ENCODE peak calls at places on chromosomes 7 and 10, in six cellular contexts. V, A, G, F, R and Q are unnamed samples.

GRCh38 chr7:75045881-75046280 is 27.7 kb downstream of the RCC1L start:
- DNase-seq in F (no peak), R (no peak), V (no peak), G (no peak), A (no peak), Q (no peak)

GRCh38 chr7:143381427-143382125 is 431 bp downstream of the ZYX start:
- DNase-seq in G (peak; percentile 60), A (peak; percentile 89), R (peak; percentile 69), F (no peak), V (peak; percentile 39), Q (peak; percentile 68)

GRCh38 chr7:69790915-69791473 is 192.7 kb downstream of the AUTS2 start:
- DNase-seq in G (no peak), F (no peak), A (no peak), R (no peak), V (no peak), Q (no peak)

GRCh38 chr7:108093903-108094302 is 36.3 kb downstream of the LAMB4 start:
- DNase-seq in V (no peak), F (no peak), G (no peak), A (no peak), R (no peak), Q (peak; percentile 79)

GRCh38 chr7:143882020-143882610 is 19.9 kb downstream of the TCAF1 start:
- DNase-seq in A (peak; percentile 81), R (peak; percentile 45), G (peak; percentile 36), F (no peak), V (no peak), Q (peak; percentile 89)

GRCh38 chr10:123970207-123970926 is 78.8 kb upstream of the CPXM2 start:
- DNase-seq in F (no peak), A (no peak), V (no peak), G (no peak), R (no peak), Q (peak; percentile 10)

GRCh38 chr10:2885956-2886296 is 181.4 kb upstream of the PFKP start:
- DNase-seq in A (no peak), V (no peak), F (no peak), R (no peak), G (no peak), Q (no peak)

GRCh38 chr7:73948287-73948686 is 79.7 kb upstream of the ELN start:
- DNase-seq in G (no peak), V (no peak), R (no peak), F (no peak), A (no peak), Q (no peak)

GRCh38 chr10:320787-321186 is 185.5 kb downstream of the ZMYND11 start:
- DNase-seq in A (no peak), F (no peak), V (no peak), G (no peak), R (no peak), Q (no peak)

GRCh38 chr7:149816794-149817193 is 21.4 kb upstream of the ZNF862 start:
- DNase-seq in V (no peak), F (no peak), A (no peak), R (no peak), G (no peak), Q (no peak)

GRCh38 chr7:147070886-147071285 is 954.3 kb downstream of the CNTNAP2 start:
- DNase-seq in F (no peak), A (no peak), V (no peak), R (no peak), G (no peak), Q (no peak)

GRCh38 chr7:43750016-43750887 is 8.2 kb upstream of the BLVRA start:
- DNase-seq in A (no peak), R (no peak), V (no peak), F (no peak), G (no peak), Q (no peak)

GRCh38 chr10:131559450-131559911 is 248.0 kb upstream of the TCERG1L start:
- DNase-seq in G (no peak), V (no peak), A (no peak), R (no peak), F (no peak), Q (no peak)

GRCh38 chr7:88344956-88345832 is 38.5 kb upstream of the STEAP4 start:
- DNase-seq in A (peak; percentile 47), R (peak; percentile 25), V (peak; percentile 35), G (no peak), F (peak; percentile 9), Q (peak; percentile 48)

GRCh38 chr7:107690611-107691010 is 30.0 kb downstream of the SLC26A4 start:
- DNase-seq in A (no peak), V (no peak), R (no peak), F (no peak), G (no peak), Q (no peak)

GRCh38 chr7:155843426-155844018 is 31.3 kb upstream of the SHH start:
- DNase-seq in R (no peak), V (no peak), G (no peak), A (no peak), F (no peak), Q (no peak)

GRCh38 chr7:155840909-155841308 is 28.6 kb upstream of the SHH start:
- DNase-seq in F (no peak), A (no peak), G (no peak), R (no peak), V (no peak), Q (no peak)

GRCh38 chr7:155844526-155844925 is 32.3 kb upstream of the SHH start:
- DNase-seq in V (no peak), G (no peak), A (no peak), F (no peak), R (no peak), Q (no peak)

GRCh38 chr7:155844019-155844453 is 31.8 kb upstream of the SHH start:
- DNase-seq in A (no peak), G (no peak), V (no peak), F (no peak), R (peak; percentile 89), Q (peak; percentile 20)

GRCh38 chr7:155842496-155843265 is 30.4 kb upstream of the SHH start:
- DNase-seq in V (no peak), G (no peak), A (no peak), F (no peak), R (no peak), Q (no peak)
- TF ChIP-seq CTCF in V (no peak), G (no peak), A (no peak), F (no peak), R (no peak), Q (no peak)

GRCh38 chr10:78207776-78208175 is 174.1 kb downstream of the RPS24 start:
- DNase-seq in A (no peak), G (no peak), V (no peak), R (no peak), F (no peak), Q (no peak)

GRCh38 chr10:78210976-78211375 is 177.3 kb downstream of the RPS24 start:
- DNase-seq in G (no peak), F (no peak), R (no peak), V (no peak), A (no peak), Q (no peak)

GRCh38 chr10:78211476-78212110 is 177.9 kb downstream of the RPS24 start:
- DNase-seq in F (no peak), A (peak; percentile 71), R (no peak), V (no peak), G (peak; percentile 25), Q (peak; percentile 65)

GRCh38 chr10:78210548-78210947 is 176.9 kb downstream of the RPS24 start:
- DNase-seq in V (peak; percentile 9), A (no peak), G (no peak), R (no peak), F (no peak), Q (no peak)

DNA sequence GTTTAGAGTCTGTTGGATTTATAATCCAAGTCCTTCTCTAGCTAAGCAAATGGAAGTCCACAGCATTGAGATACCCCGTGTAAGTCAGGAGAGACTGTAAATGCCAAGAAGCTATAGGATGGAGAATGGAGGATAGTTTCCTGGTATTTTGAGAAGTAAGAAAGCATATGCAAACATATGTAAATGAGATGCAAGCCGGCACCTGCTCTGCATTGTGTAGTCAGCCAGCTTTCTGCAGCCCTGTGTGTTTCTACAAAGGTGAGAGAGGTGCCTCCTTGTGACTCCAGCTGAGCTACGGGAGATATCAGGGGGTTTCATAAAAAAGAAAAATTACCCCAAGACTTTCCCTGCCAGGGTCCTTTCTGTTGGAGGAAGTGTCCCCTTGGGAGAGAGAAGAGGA is 176.3 kb downstream of the RPS24 start:
- DNase-seq in F (no peak), G (no peak), V (peak; percentile 8), R (no peak), A (no peak), Q (no peak)
- H3K4me3 ChIP-seq in F (no peak overlapping the region), G (no peak overlapping the region), V (no peak overlapping the region), R (no peak overlapping the region), A (no peak overlapping the region), Q (no peak overlapping the region)

GRCh38 chr10:47309403-47310089 is 9.5 kb downstream of the GDF10 start:
- DNase-seq in A (peak; percentile 58), V (no peak), F (no peak), G (no peak), R (no peak), Q (no peak)
- TF ChIP-seq CTCF in A (peak; percentile 44), V (no peak), F (peak; percentile 42), G (no peak), R (peak; percentile 17), Q (peak; percentile 44)

GRCh38 chr7:2635810-2636701 is 4.3 kb downstream of the TTYH3 start:
- DNase-seq in F (peak; percentile 82), R (no peak), V (no peak), G (no peak), A (no peak), Q (no peak)
- H3K4me3 ChIP-seq in F (no peak overlapping the region), R (no peak overlapping the region), V (no peak overlapping the region), G (no peak overlapping the region), A (no peak overlapping the region), Q (no peak overlapping the region)